ENCODE peak calls at places on chromosomes 2 and 18, in seven cellular contexts. One of them, this sample, is unnamed.

GRCh38 chr2:237180987-237181386 is 95.3 kb downstream of the COPS8 start:
- DNase-seq in activated CD8-positive, alpha-beta memory T cell treated with anti-CD3 and anti-CD28 coated beads for 1 hour: no peak
- DNase-seq in stromal cell of bone marrow: peak
- DNase-seq in EH: peak
- DNase-seq in OCI-LY7: no peak
- DNase-seq in iPS DF 6.9: no peak
- DNase-seq in NCI-H510A treated with DMSO at 0.1 percent for 48 hours: no peak
- DNase-seq in this sample: no peak

GRCh38 chr18:23710068-23710527 is 20.8 kb downstream of the LAMA3 start:
- DNase-seq in activated CD8-positive, alpha-beta memory T cell treated with anti-CD3 and anti-CD28 coated beads for 1 hour: no peak
- DNase-seq in stromal cell of bone marrow: no peak
- DNase-seq in EH: no peak
- DNase-seq in OCI-LY7: no peak
- DNase-seq in iPS DF 6.9: no peak
- DNase-seq in NCI-H510A treated with DMSO at 0.1 percent for 48 hours: no peak
- DNase-seq in this sample: peak

GRCh38 chr2:231099918-231100317 is 24.9 kb downstream of the HTR2B start:
- DNase-seq in activated CD8-positive, alpha-beta memory T cell treated with anti-CD3 and anti-CD28 coated beads for 1 hour: no peak
- DNase-seq in stromal cell of bone marrow: no peak
- DNase-seq in EH: no peak
- DNase-seq in OCI-LY7: peak
- DNase-seq in iPS DF 6.9: peak
- DNase-seq in NCI-H510A treated with DMSO at 0.1 percent for 48 hours: no peak
- DNase-seq in this sample: peak

GRCh38 chr2:163852616-163853015 is 116.8 kb upstream of the FIGN start:
- DNase-seq in activated CD8-positive, alpha-beta memory T cell treated with anti-CD3 and anti-CD28 coated beads for 1 hour: no peak
- DNase-seq in stromal cell of bone marrow: no peak
- DNase-seq in EH: no peak
- DNase-seq in OCI-LY7: no peak
- DNase-seq in iPS DF 6.9: no peak
- DNase-seq in NCI-H510A treated with DMSO at 0.1 percent for 48 hours: no peak
- DNase-seq in this sample: no peak

GRCh38 chr2:19282305-19282704 is 76.1 kb downstream of the OSR1 start:
- DNase-seq in activated CD8-positive, alpha-beta memory T cell treated with anti-CD3 and anti-CD28 coated beads for 1 hour: no peak
- DNase-seq in stromal cell of bone marrow: no peak
- DNase-seq in EH: no peak
- DNase-seq in OCI-LY7: no peak
- DNase-seq in iPS DF 6.9: no peak
- DNase-seq in NCI-H510A treated with DMSO at 0.1 percent for 48 hours: no peak
- DNase-seq in this sample: no peak

GRCh38 chr2:19251554-19251953 is 106.9 kb downstream of the OSR1 start:
- DNase-seq in activated CD8-positive, alpha-beta memory T cell treated with anti-CD3 and anti-CD28 coated beads for 1 hour: no peak
- DNase-seq in stromal cell of bone marrow: no peak
- DNase-seq in EH: no peak
- DNase-seq in OCI-LY7: no peak
- DNase-seq in iPS DF 6.9: no peak
- DNase-seq in NCI-H510A treated with DMSO at 0.1 percent for 48 hours: no peak
- DNase-seq in this sample: no peak

GRCh38 chr18:48902023-48902855 is 48.5 kb downstream of the SMAD7 start:
- DNase-seq in activated CD8-positive, alpha-beta memory T cell treated with anti-CD3 and anti-CD28 coated beads for 1 hour: no peak
- DNase-seq in stromal cell of bone marrow: peak
- DNase-seq in EH: peak
- DNase-seq in OCI-LY7: no peak
- DNase-seq in iPS DF 6.9: no peak
- DNase-seq in NCI-H510A treated with DMSO at 0.1 percent for 48 hours: peak
- DNase-seq in this sample: no peak

GRCh38 chr2:60533114-60534033 is 20.1 kb downstream of the BCL11A start:
- DNase-seq in activated CD8-positive, alpha-beta memory T cell treated with anti-CD3 and anti-CD28 coated beads for 1 hour: no peak
- DNase-seq in stromal cell of bone marrow: no peak
- DNase-seq in EH: peak
- DNase-seq in OCI-LY7: no peak
- DNase-seq in iPS DF 6.9: no peak
- DNase-seq in NCI-H510A treated with DMSO at 0.1 percent for 48 hours: peak
- DNase-seq in this sample: no peak

GRCh38 chr2:26330604-26331003 is 15.3 kb upstream of the SELENOI start:
- DNase-seq in activated CD8-positive, alpha-beta memory T cell treated with anti-CD3 and anti-CD28 coated beads for 1 hour: no peak
- DNase-seq in stromal cell of bone marrow: no peak
- DNase-seq in EH: peak
- DNase-seq in OCI-LY7: no peak
- DNase-seq in iPS DF 6.9: no peak
- DNase-seq in NCI-H510A treated with DMSO at 0.1 percent for 48 hours: no peak
- DNase-seq in this sample: no peak

GRCh38 chr2:150872919-150873772 is 385.7 kb upstream of the RND3 start:
- DNase-seq in activated CD8-positive, alpha-beta memory T cell treated with anti-CD3 and anti-CD28 coated beads for 1 hour: no peak
- DNase-seq in stromal cell of bone marrow: no peak
- DNase-seq in EH: peak
- DNase-seq in OCI-LY7: no peak
- DNase-seq in iPS DF 6.9: no peak
- DNase-seq in NCI-H510A treated with DMSO at 0.1 percent for 48 hours: no peak
- DNase-seq in this sample: no peak

GRCh38 chr2:222355860-222356259 is 57.1 kb upstream of the PAX3 start:
- DNase-seq in activated CD8-positive, alpha-beta memory T cell treated with anti-CD3 and anti-CD28 coated beads for 1 hour: no peak
- DNase-seq in stromal cell of bone marrow: no peak
- DNase-seq in EH: peak
- DNase-seq in OCI-LY7: no peak
- DNase-seq in iPS DF 6.9: no peak
- DNase-seq in NCI-H510A treated with DMSO at 0.1 percent for 48 hours: no peak
- DNase-seq in this sample: no peak

GRCh38 chr2:223101340-223102039 is 49.5 kb downstream of the KCNE4 start:
- DNase-seq in activated CD8-positive, alpha-beta memory T cell treated with anti-CD3 and anti-CD28 coated beads for 1 hour: no peak
- DNase-seq in stromal cell of bone marrow: no peak
- DNase-seq in EH: peak
- DNase-seq in OCI-LY7: peak
- DNase-seq in iPS DF 6.9: peak
- DNase-seq in NCI-H510A treated with DMSO at 0.1 percent for 48 hours: peak
- DNase-seq in this sample: peak

GRCh38 chr2:240369725-240370585 is 65.5 kb upstream of the GPC1 start:
- DNase-seq in activated CD8-positive, alpha-beta memory T cell treated with anti-CD3 and anti-CD28 coated beads for 1 hour: no peak
- DNase-seq in stromal cell of bone marrow: peak
- DNase-seq in EH: peak
- DNase-seq in OCI-LY7: no peak
- DNase-seq in iPS DF 6.9: no peak
- DNase-seq in NCI-H510A treated with DMSO at 0.1 percent for 48 hours: no peak
- DNase-seq in this sample: no peak

GRCh38 chr18:45627204-45627526 is 11.9 kb downstream of the SLC14A2 start:
- DNase-seq in activated CD8-positive, alpha-beta memory T cell treated with anti-CD3 and anti-CD28 coated beads for 1 hour: no peak
- DNase-seq in stromal cell of bone marrow: no peak
- DNase-seq in EH: no peak
- DNase-seq in OCI-LY7: no peak
- DNase-seq in iPS DF 6.9: no peak
- DNase-seq in NCI-H510A treated with DMSO at 0.1 percent for 48 hours: peak
- DNase-seq in this sample: no peak

GRCh38 chr2:216163518-216163917 is 54.4 kb downstream of the XRCC5 start:
- DNase-seq in activated CD8-positive, alpha-beta memory T cell treated with anti-CD3 and anti-CD28 coated beads for 1 hour: no peak
- DNase-seq in stromal cell of bone marrow: no peak
- DNase-seq in EH: peak
- DNase-seq in OCI-LY7: no peak
- DNase-seq in iPS DF 6.9: no peak
- DNase-seq in NCI-H510A treated with DMSO at 0.1 percent for 48 hours: no peak
- DNase-seq in this sample: no peak

GRCh38 chr2:20596973-20597867 is 53.7 kb downstream of the HS1BP3 start:
- DNase-seq in activated CD8-positive, alpha-beta memory T cell treated with anti-CD3 and anti-CD28 coated beads for 1 hour: no peak
- DNase-seq in stromal cell of bone marrow: no peak
- DNase-seq in EH: peak
- DNase-seq in OCI-LY7: no peak
- DNase-seq in iPS DF 6.9: no peak
- DNase-seq in NCI-H510A treated with DMSO at 0.1 percent for 48 hours: no peak
- DNase-seq in this sample: no peak

GRCh38 chr18:57135705-57136104 is 11.2 kb upstream of the BOD1L2 start:
- DNase-seq in activated CD8-positive, alpha-beta memory T cell treated with anti-CD3 and anti-CD28 coated beads for 1 hour: no peak
- DNase-seq in stromal cell of bone marrow: no peak
- DNase-seq in EH: no peak
- DNase-seq in OCI-LY7: no peak
- DNase-seq in iPS DF 6.9: no peak
- DNase-seq in NCI-H510A treated with DMSO at 0.1 percent for 48 hours: no peak
- DNase-seq in this sample: no peak

GRCh38 chr2:240456607-240457222 is 21.3 kb downstream of the GPC1 start:
- DNase-seq in activated CD8-positive, alpha-beta memory T cell treated with anti-CD3 and anti-CD28 coated beads for 1 hour: no peak
- DNase-seq in stromal cell of bone marrow: no peak
- DNase-seq in EH: no peak
- DNase-seq in OCI-LY7: no peak
- DNase-seq in iPS DF 6.9: no peak
- DNase-seq in NCI-H510A treated with DMSO at 0.1 percent for 48 hours: no peak
- DNase-seq in this sample: no peak

GRCh38 chr2:182672471-182673165 is 43.4 kb upstream of the DNAJC10 start:
- DNase-seq in activated CD8-positive, alpha-beta memory T cell treated with anti-CD3 and anti-CD28 coated beads for 1 hour: no peak
- DNase-seq in stromal cell of bone marrow: peak
- DNase-seq in EH: peak
- DNase-seq in OCI-LY7: no peak
- DNase-seq in iPS DF 6.9: no peak
- DNase-seq in NCI-H510A treated with DMSO at 0.1 percent for 48 hours: no peak
- DNase-seq in this sample: no peak

GRCh38 chr2:236895497-236895896 is 190.2 kb upstream of the COPS8 start:
- DNase-seq in activated CD8-positive, alpha-beta memory T cell treated with anti-CD3 and anti-CD28 coated beads for 1 hour: no peak
- DNase-seq in stromal cell of bone marrow: no peak
- DNase-seq in EH: no peak
- DNase-seq in OCI-LY7: no peak
- DNase-seq in iPS DF 6.9: no peak
- DNase-seq in NCI-H510A treated with DMSO at 0.1 percent for 48 hours: no peak
- DNase-seq in this sample: no peak

GRCh38 chr2:176821350-176821749 is 391.2 kb upstream of the HNRNPA3 start:
- DNase-seq in activated CD8-positive, alpha-beta memory T cell treated with anti-CD3 and anti-CD28 coated beads for 1 hour: no peak
- DNase-seq in stromal cell of bone marrow: no peak
- DNase-seq in EH: no peak
- DNase-seq in OCI-LY7: no peak
- DNase-seq in iPS DF 6.9: no peak
- DNase-seq in NCI-H510A treated with DMSO at 0.1 percent for 48 hours: no peak
- DNase-seq in this sample: no peak

GRCh38 chr2:213265679-213266078 is 18.6 kb upstream of the SPAG16 start:
- DNase-seq in activated CD8-positive, alpha-beta memory T cell treated with anti-CD3 and anti-CD28 coated beads for 1 hour: no peak
- DNase-seq in stromal cell of bone marrow: no peak
- DNase-seq in EH: no peak
- DNase-seq in OCI-LY7: no peak
- DNase-seq in iPS DF 6.9: no peak
- DNase-seq in NCI-H510A treated with DMSO at 0.1 percent for 48 hours: no peak
- DNase-seq in this sample: no peak

GRCh38 chr2:200300650-200301314 is 5.7 kb upstream of the SPATS2L start:
- DNase-seq in activated CD8-positive, alpha-beta memory T cell treated with anti-CD3 and anti-CD28 coated beads for 1 hour: no peak
- DNase-seq in stromal cell of bone marrow: no peak
- DNase-seq in EH: peak
- DNase-seq in OCI-LY7: no peak
- DNase-seq in iPS DF 6.9: no peak
- DNase-seq in NCI-H510A treated with DMSO at 0.1 percent for 48 hours: no peak
- DNase-seq in this sample: no peak

GRCh38 chr2:182818541-182819308 is 47.7 kb downstream of the FRZB start:
- DNase-seq in activated CD8-positive, alpha-beta memory T cell treated with anti-CD3 and anti-CD28 coated beads for 1 hour: no peak
- DNase-seq in stromal cell of bone marrow: no peak
- DNase-seq in EH: no peak
- DNase-seq in OCI-LY7: no peak
- DNase-seq in iPS DF 6.9: peak
- DNase-seq in NCI-H510A treated with DMSO at 0.1 percent for 48 hours: peak
- DNase-seq in this sample: no peak

GRCh38 chr2:67037655-67038054 is 359.5 kb upstream of the ETAA1 start:
- DNase-seq in activated CD8-positive, alpha-beta memory T cell treated with anti-CD3 and anti-CD28 coated beads for 1 hour: no peak
- DNase-seq in stromal cell of bone marrow: no peak
- DNase-seq in EH: no peak
- DNase-seq in OCI-LY7: no peak
- DNase-seq in iPS DF 6.9: no peak
- DNase-seq in NCI-H510A treated with DMSO at 0.1 percent for 48 hours: peak
- DNase-seq in this sample: no peak

GRCh38 chr18:323253-323622 is 55.4 kb upstream of the THOC1 start:
- DNase-seq in activated CD8-positive, alpha-beta memory T cell treated with anti-CD3 and anti-CD28 coated beads for 1 hour: no peak
- DNase-seq in stromal cell of bone marrow: peak
- DNase-seq in EH: peak
- DNase-seq in OCI-LY7: no peak
- DNase-seq in iPS DF 6.9: no peak
- DNase-seq in NCI-H510A treated with DMSO at 0.1 percent for 48 hours: no peak
- DNase-seq in this sample: peak

GRCh38 chr2:9002637-9003365 is 683 bp downstream of the MBOAT2 start:
- DNase-seq in activated CD8-positive, alpha-beta memory T cell treated with anti-CD3 and anti-CD28 coated beads for 1 hour: no peak
- DNase-seq in stromal cell of bone marrow: no peak
- DNase-seq in EH: peak
- DNase-seq in OCI-LY7: no peak
- DNase-seq in iPS DF 6.9: no peak
- DNase-seq in NCI-H510A treated with DMSO at 0.1 percent for 48 hours: peak
- DNase-seq in this sample: peak

GRCh38 chr2:48548871-48549270 is 18.9 kb downstream of the STON1 start:
- DNase-seq in activated CD8-positive, alpha-beta memory T cell treated with anti-CD3 and anti-CD28 coated beads for 1 hour: no peak
- DNase-seq in stromal cell of bone marrow: peak
- DNase-seq in EH: peak
- DNase-seq in OCI-LY7: no peak
- DNase-seq in iPS DF 6.9: no peak
- DNase-seq in NCI-H510A treated with DMSO at 0.1 percent for 48 hours: no peak
- DNase-seq in this sample: no peak

GRCh38 chr18:23618862-23619387 is 32.6 kb upstream of the NPC1 start:
- DNase-seq in activated CD8-positive, alpha-beta memory T cell treated with anti-CD3 and anti-CD28 coated beads for 1 hour: no peak
- DNase-seq in stromal cell of bone marrow: no peak
- DNase-seq in EH: no peak
- DNase-seq in OCI-LY7: no peak
- DNase-seq in iPS DF 6.9: no peak
- DNase-seq in NCI-H510A treated with DMSO at 0.1 percent for 48 hours: no peak
- DNase-seq in this sample: peak

GRCh38 chr18:35713545-35713944 is 132.0 kb downstream of the GALNT1 start:
- DNase-seq in activated CD8-positive, alpha-beta memory T cell treated with anti-CD3 and anti-CD28 coated beads for 1 hour: no peak
- DNase-seq in stromal cell of bone marrow: no peak
- DNase-seq in EH: peak
- DNase-seq in OCI-LY7: no peak
- DNase-seq in iPS DF 6.9: no peak
- DNase-seq in NCI-H510A treated with DMSO at 0.1 percent for 48 hours: no peak
- DNase-seq in this sample: no peak

GRCh38 chr2:9095690-9096089 is 92.2 kb upstream of the MBOAT2 start:
- DNase-seq in activated CD8-positive, alpha-beta memory T cell treated with anti-CD3 and anti-CD28 coated beads for 1 hour: no peak
- DNase-seq in stromal cell of bone marrow: peak
- DNase-seq in EH: peak
- DNase-seq in OCI-LY7: no peak
- DNase-seq in iPS DF 6.9: no peak
- DNase-seq in NCI-H510A treated with DMSO at 0.1 percent for 48 hours: no peak
- DNase-seq in this sample: no peak